ENCODE peak calls at places on chromosomes 13 and 19, in seven cellular contexts. One of them, this sample, is unnamed.

GRCh38 chr13:51920786-51921185 is 59.0 kb downstream of the CCDC70 start:
- DNase-seq in left ventricle myocardium inferior: no peak
- DNase-seq in H1: no peak
- DNase-seq in cardiac muscle cell: no peak
- DNase-seq in fibroblast of mammary gland: no peak
- DNase-seq in thoracic aorta: no peak
- DNase-seq in cardiac fibroblast: no peak
- DNase-seq in this sample: no peak

GRCh38 chr19:46944918-46945628 is 74.6 kb upstream of the NPAS1 start:
- DNase-seq in left ventricle myocardium inferior: peak
- DNase-seq in H1: no peak
- DNase-seq in cardiac muscle cell: peak
- DNase-seq in fibroblast of mammary gland: peak
- DNase-seq in thoracic aorta: peak
- DNase-seq in cardiac fibroblast: peak
- DNase-seq in this sample: peak

GRCh38 chr13:62682788-62683187 is 1267.1 kb upstream of the PCDH20 start:
- DNase-seq in left ventricle myocardium inferior: no peak
- DNase-seq in H1: no peak
- DNase-seq in cardiac muscle cell: no peak
- DNase-seq in fibroblast of mammary gland: no peak
- DNase-seq in thoracic aorta: no peak
- DNase-seq in cardiac fibroblast: no peak
- DNase-seq in this sample: no peak

GRCh38 chr19:10878253-10878652 is 6.9 kb downstream of the CARM1 start:
- DNase-seq in left ventricle myocardium inferior: no peak
- DNase-seq in H1: no peak
- DNase-seq in cardiac muscle cell: no peak
- DNase-seq in fibroblast of mammary gland: no peak
- DNase-seq in thoracic aorta: no peak
- DNase-seq in cardiac fibroblast: no peak
- DNase-seq in this sample: no peak

GRCh38 chr13:29362849-29363604 is 232.5 kb downstream of the SLC7A1 start:
- DNase-seq in left ventricle myocardium inferior: no peak
- DNase-seq in H1: peak
- DNase-seq in cardiac muscle cell: peak
- DNase-seq in fibroblast of mammary gland: peak
- DNase-seq in thoracic aorta: no peak
- DNase-seq in cardiac fibroblast: peak
- DNase-seq in this sample: peak

GRCh38 chr19:39916851-39917396 is 17.5 kb downstream of the FCGBP start:
- DNase-seq in left ventricle myocardium inferior: no peak
- DNase-seq in H1: no peak
- DNase-seq in cardiac muscle cell: no peak
- DNase-seq in fibroblast of mammary gland: no peak
- DNase-seq in thoracic aorta: no peak
- DNase-seq in cardiac fibroblast: no peak
- DNase-seq in this sample: no peak

GRCh38 chr19:38665950-38666661 is 18.7 kb downstream of the ACTN4 start:
- DNase-seq in left ventricle myocardium inferior: peak
- DNase-seq in H1: peak
- DNase-seq in cardiac muscle cell: peak
- DNase-seq in fibroblast of mammary gland: no peak
- DNase-seq in thoracic aorta: no peak
- DNase-seq in cardiac fibroblast: peak
- DNase-seq in this sample: peak

GRCh38 chr19:44566984-44567383 is 37.5 kb upstream of the CEACAM20 start:
- DNase-seq in left ventricle myocardium inferior: no peak
- DNase-seq in H1: no peak
- DNase-seq in cardiac muscle cell: no peak
- DNase-seq in fibroblast of mammary gland: no peak
- DNase-seq in thoracic aorta: no peak
- DNase-seq in cardiac fibroblast: no peak
- DNase-seq in this sample: no peak

GRCh38 chr13:41004875-41005693 is 14.0 kb downstream of the ELF1 start:
- DNase-seq in left ventricle myocardium inferior: no peak
- DNase-seq in H1: no peak
- DNase-seq in cardiac muscle cell: peak
- DNase-seq in fibroblast of mammary gland: no peak
- DNase-seq in thoracic aorta: no peak
- DNase-seq in cardiac fibroblast: no peak
- DNase-seq in this sample: peak

GRCh38 chr19:39845621-39846175 is 481 bp downstream of the FBL start:
- DNase-seq in left ventricle myocardium inferior: no peak
- DNase-seq in H1: no peak
- DNase-seq in cardiac muscle cell: peak
- DNase-seq in fibroblast of mammary gland: no peak
- DNase-seq in thoracic aorta: no peak
- DNase-seq in cardiac fibroblast: peak
- DNase-seq in this sample: no peak

GRCh38 chr19:18419195-18419698 is at the start of gene SSBP4:
- DNase-seq in left ventricle myocardium inferior: peak
- DNase-seq in H1: no peak
- DNase-seq in cardiac muscle cell: peak
- DNase-seq in fibroblast of mammary gland: peak
- DNase-seq in thoracic aorta: no peak
- DNase-seq in cardiac fibroblast: peak
- DNase-seq in this sample: peak

GRCh38 chr19:13995017-13995728 is 10.9 kb downstream of the RFX1 start:
- DNase-seq in left ventricle myocardium inferior: peak
- DNase-seq in H1: no peak
- DNase-seq in cardiac muscle cell: peak
- DNase-seq in fibroblast of mammary gland: peak
- DNase-seq in thoracic aorta: no peak
- DNase-seq in cardiac fibroblast: peak
- DNase-seq in this sample: peak

GRCh38 chr13:44298314-44298713 is 75.3 kb upstream of the SERP2 start:
- DNase-seq in left ventricle myocardium inferior: no peak
- DNase-seq in H1: no peak
- DNase-seq in cardiac muscle cell: no peak
- DNase-seq in fibroblast of mammary gland: peak
- DNase-seq in thoracic aorta: no peak
- DNase-seq in cardiac fibroblast: peak
- DNase-seq in this sample: no peak

GRCh38 chr13:32285633-32285965 is 29.6 kb downstream of the ZAR1L start:
- DNase-seq in left ventricle myocardium inferior: no peak
- DNase-seq in H1: no peak
- DNase-seq in cardiac muscle cell: no peak
- DNase-seq in fibroblast of mammary gland: no peak
- DNase-seq in thoracic aorta: no peak
- DNase-seq in cardiac fibroblast: no peak
- DNase-seq in this sample: no peak

GRCh38 chr19:45166723-45167252 is 6.0 kb upstream of the NKPD1 start:
- DNase-seq in left ventricle myocardium inferior: peak
- DNase-seq in H1: no peak
- DNase-seq in cardiac muscle cell: no peak
- DNase-seq in fibroblast of mammary gland: no peak
- DNase-seq in thoracic aorta: no peak
- DNase-seq in cardiac fibroblast: peak
- DNase-seq in this sample: no peak

GRCh38 chr13:46392967-46393366 is 5.9 kb upstream of the RUBCNL start:
- DNase-seq in left ventricle myocardium inferior: no peak
- DNase-seq in H1: no peak
- DNase-seq in cardiac muscle cell: no peak
- DNase-seq in fibroblast of mammary gland: no peak
- DNase-seq in thoracic aorta: no peak
- DNase-seq in cardiac fibroblast: no peak
- DNase-seq in this sample: no peak

GRCh38 chr19:4295972-4296771 is 6.0 kb downstream of the TMIGD2 start:
- DNase-seq in left ventricle myocardium inferior: no peak
- DNase-seq in H1: no peak
- DNase-seq in cardiac muscle cell: peak
- DNase-seq in fibroblast of mammary gland: no peak
- DNase-seq in thoracic aorta: no peak
- DNase-seq in cardiac fibroblast: no peak
- DNase-seq in this sample: peak

GRCh38 chr13:43905435-43906031 is 25.8 kb downstream of the LACC1 start:
- DNase-seq in left ventricle myocardium inferior: no peak
- DNase-seq in H1: no peak
- DNase-seq in cardiac muscle cell: peak
- DNase-seq in fibroblast of mammary gland: peak
- DNase-seq in thoracic aorta: no peak
- DNase-seq in cardiac fibroblast: peak
- DNase-seq in this sample: peak

GRCh38 chr13:35157143-35157755 is 215.2 kb downstream of the NBEA start:
- DNase-seq in left ventricle myocardium inferior: no peak
- DNase-seq in H1: no peak
- DNase-seq in cardiac muscle cell: peak
- DNase-seq in fibroblast of mammary gland: peak
- DNase-seq in thoracic aorta: no peak
- DNase-seq in cardiac fibroblast: peak
- DNase-seq in this sample: peak

GRCh38 chr19:29775575-29775900 is 36.3 kb upstream of the CCNE1 start:
- DNase-seq in left ventricle myocardium inferior: no peak
- DNase-seq in H1: no peak
- DNase-seq in cardiac muscle cell: no peak
- DNase-seq in fibroblast of mammary gland: no peak
- DNase-seq in thoracic aorta: no peak
- DNase-seq in cardiac fibroblast: no peak
- DNase-seq in this sample: peak

GRCh38 chr13:93309886-93310520 is 83.4 kb downstream of the GPC6 start:
- DNase-seq in left ventricle myocardium inferior: no peak
- DNase-seq in H1: no peak
- DNase-seq in cardiac muscle cell: peak
- DNase-seq in fibroblast of mammary gland: peak
- DNase-seq in thoracic aorta: no peak
- DNase-seq in cardiac fibroblast: peak
- DNase-seq in this sample: peak

GRCh38 chr19:31140717-31141116 is 208.5 kb downstream of the TSHZ3 start:
- DNase-seq in left ventricle myocardium inferior: no peak
- DNase-seq in H1: no peak
- DNase-seq in cardiac muscle cell: peak
- DNase-seq in fibroblast of mammary gland: peak
- DNase-seq in thoracic aorta: no peak
- DNase-seq in cardiac fibroblast: peak
- DNase-seq in this sample: no peak

GRCh38 chr13:89832827-89833226 is 1514.7 kb upstream of the MIR17HG start:
- DNase-seq in left ventricle myocardium inferior: no peak
- DNase-seq in H1: no peak
- DNase-seq in cardiac muscle cell: no peak
- DNase-seq in fibroblast of mammary gland: no peak
- DNase-seq in thoracic aorta: no peak
- DNase-seq in cardiac fibroblast: no peak
- DNase-seq in this sample: no peak

GRCh38 chr13:58823701-58824100 is 1192.2 kb downstream of the PCDH17 start:
- DNase-seq in left ventricle myocardium inferior: no peak
- DNase-seq in H1: no peak
- DNase-seq in cardiac muscle cell: no peak
- DNase-seq in fibroblast of mammary gland: no peak
- DNase-seq in thoracic aorta: no peak
- DNase-seq in cardiac fibroblast: no peak
- DNase-seq in this sample: no peak

GRCh38 chr13:110455941-110456340 is 105.6 kb downstream of the RAB20 start:
- DNase-seq in left ventricle myocardium inferior: peak
- DNase-seq in H1: peak
- DNase-seq in cardiac muscle cell: peak
- DNase-seq in fibroblast of mammary gland: peak
- DNase-seq in thoracic aorta: peak
- DNase-seq in cardiac fibroblast: peak
- DNase-seq in this sample: peak
- H3K4me3 ChIP-seq in left ventricle myocardium inferior: no peak
- H3K4me3 ChIP-seq in H1: no peak
- H3K4me3 ChIP-seq in cardiac muscle cell: no peak
- H3K4me3 ChIP-seq in fibroblast of mammary gland: no peak
- H3K4me3 ChIP-seq in thoracic aorta: no peak
- H3K4me3 ChIP-seq in cardiac fibroblast: no peak
- H3K4me3 ChIP-seq in this sample: no peak

DNA sequence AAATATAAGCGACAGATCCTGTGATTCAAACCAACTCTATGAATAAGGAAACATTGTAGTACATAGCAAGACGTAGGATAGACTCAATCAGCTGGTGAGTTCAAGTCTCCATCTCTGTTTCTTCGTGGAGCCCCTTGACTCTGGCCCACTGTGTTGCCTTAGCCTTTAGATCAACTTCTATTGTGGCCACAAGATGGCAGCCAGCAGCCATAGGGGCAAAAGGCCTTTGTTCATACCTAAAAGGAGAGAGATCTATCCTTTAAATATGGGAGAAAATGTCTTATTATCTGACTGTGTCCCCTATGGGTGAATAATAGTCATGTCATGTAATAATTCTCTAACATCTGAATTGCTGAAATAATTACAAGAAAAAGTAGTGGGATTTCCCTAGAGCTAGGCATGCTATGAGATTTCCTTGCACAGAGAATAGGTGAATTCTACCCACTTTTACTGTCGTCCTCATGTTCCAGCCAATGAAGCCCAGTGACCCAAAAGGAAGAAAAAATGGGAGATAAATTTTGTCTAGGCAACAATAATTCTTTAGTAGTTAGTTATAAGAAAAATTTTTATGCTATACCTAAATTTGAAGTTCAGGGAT is 129.4 kb downstream of the PCDH20 start:
- DNase-seq in left ventricle myocardium inferior: no peak
- DNase-seq in H1: peak
- DNase-seq in cardiac muscle cell: no peak
- DNase-seq in fibroblast of mammary gland: no peak
- DNase-seq in thoracic aorta: no peak
- DNase-seq in cardiac fibroblast: no peak
- DNase-seq in this sample: no peak
- TF ChIP-seq CTCF in left ventricle myocardium inferior: peak
- TF ChIP-seq CTCF in H1: peak
- TF ChIP-seq CTCF in cardiac muscle cell: no peak
- TF ChIP-seq CTCF in fibroblast of mammary gland: no peak
- TF ChIP-seq CTCF in thoracic aorta: no peak
- TF ChIP-seq CTCF in cardiac fibroblast: no peak
- TF ChIP-seq CTCF in this sample: no peak

DNA sequence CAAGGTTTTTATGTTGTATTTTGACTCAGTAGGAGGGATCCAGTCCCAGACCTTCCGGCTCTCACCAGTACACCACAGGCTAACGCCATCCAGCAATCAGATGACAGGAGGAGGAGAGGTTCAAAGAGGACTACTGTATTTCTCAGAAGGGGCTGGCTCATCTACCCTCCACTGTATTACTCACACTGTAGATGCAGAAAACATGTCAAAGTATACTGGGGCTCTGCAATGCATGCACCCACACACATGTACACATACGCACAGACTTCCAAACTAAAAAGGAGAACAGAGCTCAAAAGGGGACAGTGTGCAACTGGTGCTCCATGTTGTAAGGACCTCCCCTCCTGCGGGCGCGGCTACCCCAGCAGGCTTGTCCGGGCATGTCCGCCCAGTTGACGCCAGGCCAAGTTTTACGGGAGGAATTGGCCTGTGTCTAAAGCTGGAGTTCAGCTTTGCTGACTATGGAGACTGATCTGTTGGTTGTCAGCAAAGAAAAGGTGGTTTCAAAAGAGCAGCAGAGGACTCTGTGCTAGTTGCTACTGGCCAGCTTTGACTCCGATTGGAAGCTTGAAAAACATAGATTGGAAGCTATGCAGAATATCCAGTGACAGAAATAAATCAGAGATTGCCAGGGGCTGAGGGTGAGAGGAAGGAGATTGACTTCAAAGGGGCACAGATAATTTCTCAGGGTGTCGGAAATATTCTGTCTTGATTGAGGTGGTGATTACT is 314.2 kb downstream of the DLEU7 start:
- DNase-seq in left ventricle myocardium inferior: peak
- DNase-seq in H1: no peak
- DNase-seq in cardiac muscle cell: peak
- DNase-seq in fibroblast of mammary gland: peak
- DNase-seq in thoracic aorta: peak
- DNase-seq in cardiac fibroblast: peak
- DNase-seq in this sample: peak
- H3K4me3 ChIP-seq in left ventricle myocardium inferior: peak
- H3K4me3 ChIP-seq in H1: no peak
- H3K4me3 ChIP-seq in cardiac muscle cell: no peak
- H3K4me3 ChIP-seq in fibroblast of mammary gland: peak
- H3K4me3 ChIP-seq in thoracic aorta: peak
- H3K4me3 ChIP-seq in cardiac fibroblast: peak
- H3K4me3 ChIP-seq in this sample: no peak

GRCh38 chr13:96662036-96662435 is 332.2 kb downstream of the OXGR1 start:
- DNase-seq in left ventricle myocardium inferior: no peak
- DNase-seq in H1: no peak
- DNase-seq in cardiac muscle cell: no peak
- DNase-seq in fibroblast of mammary gland: peak
- DNase-seq in thoracic aorta: no peak
- DNase-seq in cardiac fibroblast: peak
- DNase-seq in this sample: no peak
- TF ChIP-seq CTCF in left ventricle myocardium inferior: no peak
- TF ChIP-seq CTCF in H1: no peak
- TF ChIP-seq CTCF in cardiac muscle cell: no peak
- TF ChIP-seq CTCF in fibroblast of mammary gland: no peak
- TF ChIP-seq CTCF in thoracic aorta: no peak
- TF ChIP-seq CTCF in cardiac fibroblast: no peak
- TF ChIP-seq CTCF in this sample: no peak